ENCODE peak calls at places on chromosomes 4 and X, in six cellular contexts. One of them, this sample, is unnamed.

GRCh38 chr4:163063891-163064290 is 102.8 kb downstream of the NAF1 start:
- DNase-seq in Peyer's patch: no peak
- DNase-seq in psoas muscle: no peak
- DNase-seq in OCI-LY7: no peak
- DNase-seq in sigmoid colon: no peak
- DNase-seq in breast epithelium: no peak
- DNase-seq in this sample: no peak

GRCh38 chr4:120591038-120591437 is 331.5 kb downstream of the PRDM5 start:
- DNase-seq in Peyer's patch: no peak
- DNase-seq in psoas muscle: no peak
- DNase-seq in OCI-LY7: no peak
- DNase-seq in sigmoid colon: no peak
- DNase-seq in breast epithelium: no peak
- DNase-seq in this sample: no peak

GRCh38 chr4:74983229-74983628 is 50.3 kb downstream of the PARM1 start:
- DNase-seq in Peyer's patch: no peak
- DNase-seq in psoas muscle: no peak
- DNase-seq in OCI-LY7: no peak
- DNase-seq in sigmoid colon: no peak
- DNase-seq in breast epithelium: no peak
- DNase-seq in this sample: no peak

GRCh38 chr4:141977433-141977832 is 341.1 kb downstream of the IL15 start:
- DNase-seq in Peyer's patch: no peak
- DNase-seq in psoas muscle: no peak
- DNase-seq in OCI-LY7: no peak
- DNase-seq in sigmoid colon: no peak
- DNase-seq in breast epithelium: no peak
- DNase-seq in this sample: no peak

GRCh38 chr4:184111433-184111832 is 106.2 kb downstream of the ENPP6 start:
- DNase-seq in Peyer's patch: no peak
- DNase-seq in psoas muscle: no peak
- DNase-seq in OCI-LY7: no peak
- DNase-seq in sigmoid colon: no peak
- DNase-seq in breast epithelium: no peak
- DNase-seq in this sample: no peak

GRCh38 chr4:2578106-2578505 is 41.7 kb downstream of the FAM193A start:
- DNase-seq in Peyer's patch: no peak
- DNase-seq in psoas muscle: no peak
- DNase-seq in OCI-LY7: no peak
- DNase-seq in sigmoid colon: peak
- DNase-seq in breast epithelium: no peak
- DNase-seq in this sample: no peak

GRCh38 chr4:25861951-25862410 is 807 bp downstream of the SEL1L3 start:
- DNase-seq in Peyer's patch: peak
- DNase-seq in psoas muscle: no peak
- DNase-seq in OCI-LY7: peak
- DNase-seq in sigmoid colon: no peak
- DNase-seq in breast epithelium: no peak
- DNase-seq in this sample: peak

GRCh38 chrX:150690126-150690525 is 3.1 kb upstream of the MTMR1 start:
- DNase-seq in Peyer's patch: no peak
- DNase-seq in psoas muscle: no peak
- DNase-seq in OCI-LY7: no peak
- DNase-seq in sigmoid colon: no peak
- DNase-seq in breast epithelium: no peak
- DNase-seq in this sample: peak

GRCh38 chr4:43339435-43339834 is 446.9 kb downstream of the GRXCR1 start:
- DNase-seq in Peyer's patch: no peak
- DNase-seq in psoas muscle: no peak
- DNase-seq in OCI-LY7: no peak
- DNase-seq in sigmoid colon: no peak
- DNase-seq in breast epithelium: no peak
- DNase-seq in this sample: peak

GRCh38 chr4:122293374-122294365 is 85.1 kb upstream of the ADAD1 start:
- DNase-seq in Peyer's patch: no peak
- DNase-seq in psoas muscle: no peak
- DNase-seq in OCI-LY7: no peak
- DNase-seq in sigmoid colon: no peak
- DNase-seq in breast epithelium: no peak
- DNase-seq in this sample: no peak

GRCh38 chr4:56728512-56728911 is 47.4 kb upstream of the HOPX start:
- DNase-seq in Peyer's patch: no peak
- DNase-seq in psoas muscle: no peak
- DNase-seq in OCI-LY7: no peak
- DNase-seq in sigmoid colon: peak
- DNase-seq in breast epithelium: no peak
- DNase-seq in this sample: peak

GRCh38 chr4:47717173-47717572 is 120.7 kb downstream of the CORIN start:
- DNase-seq in Peyer's patch: no peak
- DNase-seq in psoas muscle: no peak
- DNase-seq in OCI-LY7: no peak
- DNase-seq in sigmoid colon: no peak
- DNase-seq in breast epithelium: no peak
- DNase-seq in this sample: no peak

GRCh38 chrX:38055170-38055847 is 49.0 kb downstream of the SYTL5 start:
- DNase-seq in Peyer's patch: no peak
- DNase-seq in psoas muscle: no peak
- DNase-seq in OCI-LY7: no peak
- DNase-seq in sigmoid colon: no peak
- DNase-seq in breast epithelium: no peak
- DNase-seq in this sample: no peak

GRCh38 chr4:138488527-138488926 is 246.4 kb upstream of the SLC7A11 start:
- DNase-seq in Peyer's patch: no peak
- DNase-seq in psoas muscle: no peak
- DNase-seq in OCI-LY7: no peak
- DNase-seq in sigmoid colon: no peak
- DNase-seq in breast epithelium: no peak
- DNase-seq in this sample: no peak

GRCh38 chr4:55393461-55394320 is 2.1 kb upstream of the TMEM165 start:
- DNase-seq in Peyer's patch: no peak
- DNase-seq in psoas muscle: no peak
- DNase-seq in OCI-LY7: peak
- DNase-seq in sigmoid colon: no peak
- DNase-seq in breast epithelium: no peak
- DNase-seq in this sample: no peak

GRCh38 chrX:2974946-2975345 is 31.4 kb upstream of the ARSH start:
- DNase-seq in Peyer's patch: no peak
- DNase-seq in psoas muscle: no peak
- DNase-seq in OCI-LY7: no peak
- DNase-seq in sigmoid colon: no peak
- DNase-seq in breast epithelium: no peak
- DNase-seq in this sample: no peak
- H3K27ac ChIP-seq in Peyer's patch: no peak
- H3K27ac ChIP-seq in psoas muscle: no peak
- H3K27ac ChIP-seq in OCI-LY7: no peak
- H3K27ac ChIP-seq in sigmoid colon: no peak
- H3K27ac ChIP-seq in breast epithelium: no peak
- H3K27ac ChIP-seq in this sample: no peak

GRCh38 chrX:21479695-21480280 is 105.6 kb downstream of the CNKSR2 start:
- DNase-seq in Peyer's patch: no peak
- DNase-seq in psoas muscle: no peak
- DNase-seq in OCI-LY7: peak
- DNase-seq in sigmoid colon: no peak
- DNase-seq in breast epithelium: no peak
- DNase-seq in this sample: peak
- TF ChIP-seq CTCF in Peyer's patch: peak
- TF ChIP-seq CTCF in psoas muscle: peak
- TF ChIP-seq CTCF in OCI-LY7: peak
- TF ChIP-seq CTCF in sigmoid colon: no peak
- TF ChIP-seq CTCF in breast epithelium: peak
- TF ChIP-seq CTCF in this sample: peak

GRCh38 chr4:54067163-54067562 is 2.8 kb upstream of the CHIC2 start:
- DNase-seq in Peyer's patch: no peak
- DNase-seq in psoas muscle: no peak
- DNase-seq in OCI-LY7: no peak
- DNase-seq in sigmoid colon: peak
- DNase-seq in breast epithelium: no peak
- DNase-seq in this sample: peak
- H3K27ac ChIP-seq in Peyer's patch: peak
- H3K27ac ChIP-seq in psoas muscle: peak
- H3K27ac ChIP-seq in OCI-LY7: no peak
- H3K27ac ChIP-seq in sigmoid colon: peak
- H3K27ac ChIP-seq in breast epithelium: peak
- H3K27ac ChIP-seq in this sample: peak

GRCh38 chrX:139198936-139199335 is 331.6 kb upstream of the F9 start:
- DNase-seq in Peyer's patch: no peak
- DNase-seq in psoas muscle: no peak
- DNase-seq in OCI-LY7: no peak
- DNase-seq in sigmoid colon: no peak
- DNase-seq in breast epithelium: no peak
- DNase-seq in this sample: no peak
- TF ChIP-seq CTCF in Peyer's patch: no peak
- TF ChIP-seq CTCF in psoas muscle: no peak
- TF ChIP-seq CTCF in OCI-LY7: no peak
- TF ChIP-seq CTCF in sigmoid colon: no peak
- TF ChIP-seq CTCF in breast epithelium: no peak
- TF ChIP-seq CTCF in this sample: no peak

GRCh38 chr4:118967393-118967792 is 78.7 kb downstream of the SYNPO2 start:
- DNase-seq in Peyer's patch: no peak
- DNase-seq in psoas muscle: no peak
- DNase-seq in OCI-LY7: no peak
- DNase-seq in sigmoid colon: peak
- DNase-seq in breast epithelium: no peak
- DNase-seq in this sample: no peak

GRCh38 chr4:118968813-118969212 is 80.2 kb downstream of the SYNPO2 start:
- DNase-seq in Peyer's patch: no peak
- DNase-seq in psoas muscle: no peak
- DNase-seq in OCI-LY7: no peak
- DNase-seq in sigmoid colon: no peak
- DNase-seq in breast epithelium: no peak
- DNase-seq in this sample: no peak

GRCh38 chr4:118964891-118965411 is 76.3 kb downstream of the SYNPO2 start:
- DNase-seq in Peyer's patch: no peak
- DNase-seq in psoas muscle: no peak
- DNase-seq in OCI-LY7: no peak
- DNase-seq in sigmoid colon: no peak
- DNase-seq in breast epithelium: no peak
- DNase-seq in this sample: no peak

GRCh38 chr4:118969359-118969758 is 80.7 kb downstream of the SYNPO2 start:
- DNase-seq in Peyer's patch: no peak
- DNase-seq in psoas muscle: peak
- DNase-seq in OCI-LY7: peak
- DNase-seq in sigmoid colon: peak
- DNase-seq in breast epithelium: no peak
- DNase-seq in this sample: peak

DNA sequence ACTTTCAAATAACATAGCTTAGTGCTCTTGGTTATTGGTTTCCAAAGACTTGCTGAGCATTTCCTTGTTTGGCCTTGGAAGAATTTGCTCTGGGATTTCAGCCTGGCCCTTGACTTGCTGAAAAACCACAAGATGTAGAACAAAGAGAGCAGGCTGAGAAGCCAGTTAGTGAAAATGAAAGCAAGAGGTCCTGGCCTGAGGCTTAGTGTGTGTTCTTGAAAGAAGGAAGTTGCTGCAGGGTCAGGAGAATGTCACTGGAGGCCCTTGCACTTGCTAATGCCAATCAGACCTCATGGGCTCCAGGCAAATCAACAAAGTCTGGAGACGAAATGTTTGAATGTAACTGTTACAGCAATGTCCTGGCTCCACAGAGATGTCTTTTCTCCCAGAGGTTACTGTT is 79.4 kb downstream of the SYNPO2 start:
- DNase-seq in Peyer's patch: peak
- DNase-seq in psoas muscle: peak
- DNase-seq in OCI-LY7: peak
- DNase-seq in sigmoid colon: peak
- DNase-seq in breast epithelium: no peak
- DNase-seq in this sample: no peak
- H3K27ac ChIP-seq in Peyer's patch: peak
- H3K27ac ChIP-seq in psoas muscle: peak
- H3K27ac ChIP-seq in OCI-LY7: no peak
- H3K27ac ChIP-seq in sigmoid colon: peak
- H3K27ac ChIP-seq in breast epithelium: peak
- H3K27ac ChIP-seq in this sample: no peak

This sample was measured in RWPE1.